ENCODE peak calls at places on chromosomes 2 and 18, in seven cellular contexts. G is heart right ventricle, V is psoas muscle, E is colonic mucosa, Z is fibroblast of lung, B is A549, I is lung. M is an unnamed sample.

GRCh38 chr2:188028739-188029138 is 262.9 kb upstream of the GULP1 start:
- DNase-seq in G (no peak), V (no peak), E (no peak), Z (no peak), B (no peak), I (no peak), M (no peak)

GRCh38 chr2:240585101-240585500 is 1.4 kb upstream of the CAPN10 start:
- DNase-seq in G (peak), V (peak), E (no peak), Z (no peak), B (no peak), I (no peak), M (peak)

GRCh38 chr18:21177742-21178305 is 64.2 kb upstream of the GREB1L start:
- DNase-seq in G (no peak), V (no peak), E (no peak), Z (no peak), B (no peak), I (no peak), M (no peak)

GRCh38 chr18:34707670-34708069 is 2.4 kb upstream of the DTNA start:
- DNase-seq in G (no peak), V (no peak), E (no peak), Z (peak), B (peak), I (peak), M (no peak)

GRCh38 chr2:2673406-2673805 is 342.3 kb upstream of the MYT1L start:
- DNase-seq in G (no peak), V (no peak), E (no peak), Z (no peak), B (no peak), I (no peak), M (no peak)

GRCh38 chr18:44857744-44858143 is 177.1 kb downstream of the SETBP1 start:
- DNase-seq in G (no peak), V (no peak), E (no peak), Z (no peak), B (no peak), I (no peak), M (no peak)

GRCh38 chr2:26465266-26465925 is 12.5 kb downstream of the OTOF start:
- DNase-seq in G (no peak), V (no peak), E (no peak), Z (no peak), B (no peak), I (no peak), M (no peak)

GRCh38 chr18:59516356-59517155 is 157.5 kb upstream of the LMAN1 start:
- DNase-seq in G (no peak), V (no peak), E (no peak), Z (peak), B (peak), I (peak), M (no peak)

GRCh38 chr2:6394266-6394665 is 471.4 kb downstream of the CMPK2 start:
- DNase-seq in G (no peak), V (no peak), E (no peak), Z (no peak), B (no peak), I (no peak), M (no peak)

GRCh38 chr2:159758686-159759085 is 39.3 kb downstream of the CD302 start:
- DNase-seq in G (no peak), V (no peak), E (no peak), Z (no peak), B (peak), I (no peak), M (no peak)

GRCh38 chr2:132797551-132797950 is 127.5 kb upstream of the LYPD1 start:
- DNase-seq in G (no peak), V (no peak), E (no peak), Z (peak), B (no peak), I (no peak), M (no peak)

GRCh38 chr2:64952896-64953482 is 36.2 kb upstream of the SLC1A4 start:
- DNase-seq in G (no peak), V (no peak), E (no peak), Z (peak), B (peak), I (no peak), M (no peak)

GRCh38 chr2:46098606-46099005 is 198.6 kb upstream of the EPAS1 start:
- DNase-seq in G (no peak), V (no peak), E (no peak), Z (peak), B (peak), I (no peak), M (no peak)

GRCh38 chr18:73235491-73235890 is 367.7 kb upstream of the NETO1 start:
- DNase-seq in G (no peak), V (no peak), E (no peak), Z (peak), B (peak), I (peak), M (no peak)

GRCh38 chr2:215027775-215028174 is 110.7 kb downstream of the ABCA12 start:
- DNase-seq in G (no peak), V (no peak), E (no peak), Z (no peak), B (no peak), I (no peak), M (no peak)

GRCh38 chr18:78999939-79000338 is 20.3 kb downstream of the SALL3 start:
- DNase-seq in G (no peak), V (no peak), E (no peak), Z (no peak), B (no peak), I (no peak), M (no peak)

GRCh38 chr2:65527451-65528240 is 95.2 kb upstream of the SPRED2 start:
- DNase-seq in G (no peak), V (no peak), E (peak), Z (no peak), B (no peak), I (no peak), M (no peak)

GRCh38 chr18:73839441-73839840 is 308.2 kb downstream of the FBXO15 start:
- DNase-seq in G (no peak), V (no peak), E (no peak), Z (no peak), B (no peak), I (no peak), M (no peak)

GRCh38 chr2:10325278-10326145 is 22.8 kb downstream of the HPCAL1 start:
- DNase-seq in G (no peak), V (no peak), E (peak), Z (no peak), B (no peak), I (peak), M (peak)
- H3K4me3 ChIP-seq in G (no peak), V (no peak), E (no peak), Z (no peak), B (no peak), I (no peak), M (no peak)

GRCh38 chr18:55585586-55586521 is 2.1 kb downstream of the TCF4 start:
- DNase-seq in G (no peak), V (no peak), E (no peak), Z (peak), B (no peak), I (no peak), M (no peak)
- H3K4me3 ChIP-seq in G (peak), V (peak), E (peak), Z (peak), B (no peak), I (peak), M (no peak)

DNA sequence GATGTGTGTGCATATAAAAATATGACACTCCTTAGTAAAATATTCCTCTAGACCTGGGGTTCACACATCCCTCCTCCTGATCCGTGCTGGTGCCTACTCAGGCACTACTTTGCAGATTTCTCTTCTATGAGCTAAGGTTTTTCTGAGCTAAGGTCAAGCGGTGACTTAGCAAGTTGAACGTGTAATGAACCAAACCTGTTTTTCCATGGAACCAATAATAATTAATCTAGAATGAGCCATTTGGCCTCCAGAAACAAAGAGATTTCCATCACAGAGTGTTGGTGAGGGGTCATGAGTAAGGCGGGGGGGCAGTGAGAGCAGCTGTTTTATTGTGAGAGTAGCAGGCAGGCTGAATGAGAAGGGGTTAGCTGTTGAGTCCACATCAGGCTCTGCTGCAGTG is 112.1 kb upstream of the FOSL2 start:
- DNase-seq in G (no peak), V (no peak), E (no peak), Z (no peak), B (no peak), I (no peak), M (no peak)
- H3K4me3 ChIP-seq in G (no peak), V (no peak), E (no peak), Z (no peak), B (no peak), I (no peak), M (no peak)

GRCh38 chr2:118855451-118856279 is 8.2 kb upstream of the EN1 start:
- DNase-seq in G (peak), V (peak), E (peak), Z (peak), B (peak), I (peak), M (peak)

GRCh38 chr2:118856330-118856977 is 9.0 kb upstream of the EN1 start:
- DNase-seq in G (no peak), V (no peak), E (no peak), Z (no peak), B (no peak), I (no peak), M (no peak)

GRCh38 chr2:118853647-118854367 is 6.4 kb upstream of the EN1 start:
- DNase-seq in G (no peak), V (no peak), E (no peak), Z (no peak), B (no peak), I (no peak), M (no peak)

GRCh38 chr2:118853129-118853640 is 5.7 kb upstream of the EN1 start:
- DNase-seq in G (no peak), V (no peak), E (no peak), Z (no peak), B (no peak), I (no peak), M (no peak)

GRCh38 chr2:118854507-118855300 is 7.3 kb upstream of the EN1 start:
- DNase-seq in G (no peak), V (no peak), E (no peak), Z (no peak), B (no peak), I (no peak), M (no peak)
- H3K4me3 ChIP-seq in G (no peak), V (peak), E (no peak), Z (no peak), B (peak), I (no peak), M (no peak)

GRCh38 chr2:216774620-216775019 is 79.3 kb upstream of the IGFBP5 start:
- DNase-seq in G (peak), V (peak), E (no peak), Z (peak), B (no peak), I (no peak), M (peak)
- H3K4me3 ChIP-seq in G (no peak), V (peak), E (no peak), Z (no peak), B (no peak), I (no peak), M (no peak)

DNA sequence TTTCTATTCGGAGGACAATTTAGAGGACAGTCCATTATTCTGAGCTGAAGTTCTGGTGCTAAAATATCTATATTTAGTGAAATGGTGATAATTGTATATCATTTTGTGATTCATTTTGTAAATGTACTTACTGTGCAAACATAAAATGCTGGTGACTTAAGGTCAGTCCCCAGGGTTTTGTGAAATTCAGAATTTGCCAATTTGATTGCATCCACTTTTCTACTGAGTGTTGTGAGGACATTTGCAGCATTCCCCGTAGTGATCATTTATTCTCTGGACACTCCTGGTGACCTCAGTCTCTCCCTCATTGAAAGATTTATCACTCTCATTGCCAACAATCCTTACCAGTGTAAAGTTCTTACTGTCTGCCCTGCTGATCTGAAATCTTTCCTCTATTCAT is 98.2 kb downstream of the SOCS6 start:
- DNase-seq in G (no peak), V (no peak), E (no peak), Z (no peak), B (no peak), I (no peak), M (no peak)
- H3K4me3 ChIP-seq in G (no peak), V (no peak), E (no peak), Z (no peak), B (no peak), I (no peak), M (no peak)

GRCh38 chr2:106129592-106129991 is 64.5 kb downstream of the UXS1 start:
- DNase-seq in G (no peak), V (no peak), E (no peak), Z (no peak), B (no peak), I (no peak), M (no peak)
- H3K4me3 ChIP-seq in G (no peak), V (no peak), E (no peak), Z (no peak), B (no peak), I (no peak), M (no peak)

M was measured in mucosa of descending colon.